ENCODE peak calls at places on chromosomes 4 and X, in five cellular contexts. X is A549, L is HepG2, K is GM12878, D is K562. F is an unnamed sample.

GRCh38 chr4:147793973-147794690 is 62.2 kb downstream of the ARHGAP10 start:
- DNase-seq in X (no peak), L (no peak), K (no peak), D (no peak), F (no peak)

GRCh38 chr4:3449574-3450534 is 8.1 kb downstream of the HGFAC start:
- DNase-seq in X (no peak), L (no peak), K (no peak), D (no peak), F (no peak)

GRCh38 chr4:20251796-20252655 is at the start of gene SLIT2:
- DNase-seq in X (peak; percentile 10), L (peak; percentile 47), K (no peak), D (peak; percentile 47), F (peak; percentile 68)

GRCh38 chr4:148730766-148731165 is 288.6 kb upstream of the NR3C2 start:
- DNase-seq in X (no peak), L (no peak), K (no peak), D (no peak), F (no peak)

GRCh38 chr4:42654606-42655005 is 2.3 kb downstream of the ATP8A1 start:
- DNase-seq in X (no peak), L (peak; percentile 6), K (no peak), D (no peak), F (peak; percentile 50)

GRCh38 chr4:145061325-145061920 is 36.6 kb downstream of the ANAPC10 start:
- DNase-seq in X (peak; percentile 57), L (peak; percentile 41), K (no peak), D (no peak), F (peak; percentile 67)

GRCh38 chr4:107931775-107932321 is 499 bp downstream of the CYP2U1 start:
- DNase-seq in X (no peak), L (no peak), K (no peak), D (no peak), F (no peak)

GRCh38 chr4:118968813-118969212 is 80.2 kb downstream of the SYNPO2 start:
- DNase-seq in X (no peak), L (no peak), K (no peak), D (no peak), F (no peak)

GRCh38 chr4:54281060-54281781 is 52.1 kb downstream of the PDGFRA start:
- DNase-seq in X (peak; percentile 20), L (no peak), K (no peak), D (no peak), F (peak; percentile 93)

GRCh38 chr4:5114911-5115310 is 63.6 kb downstream of the STK32B start:
- DNase-seq in X (peak; percentile 20), L (no peak), K (no peak), D (no peak), F (peak; percentile 58)

GRCh38 chrX:73768886-73769285 is 205.9 kb downstream of the CHIC1 start:
- DNase-seq in X (no peak), L (no peak), K (no peak), D (no peak), F (no peak)

GRCh38 chr4:167021545-167022155 is 212.6 kb downstream of the SPOCK3 start:
- DNase-seq in X (peak; percentile 62), L (peak; percentile 39), K (peak; percentile 30), D (peak; percentile 15), F (peak; percentile 51)

GRCh38 chr4:124277691-124278090 is 434.8 kb downstream of the ANKRD50 start:
- DNase-seq in X (no peak), L (no peak), K (no peak), D (no peak), F (no peak)

GRCh38 chr4:65393078-65393477 is 277.2 kb downstream of the EPHA5 start:
- DNase-seq in X (no peak), L (no peak), K (no peak), D (no peak), F (no peak)

GRCh38 chr4:6288342-6288741 is 18.7 kb downstream of the WFS1 start:
- DNase-seq in X (no peak), L (no peak), K (no peak), D (no peak), F (no peak)

GRCh38 chrX:41621236-41621651 is 67.5 kb upstream of the GPR34 start:
- DNase-seq in X (peak; percentile 73), L (no peak), K (no peak), D (peak; percentile 20), F (peak; percentile 62)

GRCh38 chr4:43547560-43547959 is 655.0 kb downstream of the GRXCR1 start:
- DNase-seq in X (no peak), L (no peak), K (no peak), D (no peak), F (no peak)

GRCh38 chrX:39293203-39293602 is 491.9 kb downstream of the MID1IP1 start:
- DNase-seq in X (no peak), L (no peak), K (no peak), D (no peak), F (no peak)

GRCh38 chr4:156971168-156971601 is 414 bp downstream of the PDGFC start:
- DNase-seq in X (no peak), L (no peak), K (no peak), D (no peak), F (no peak)

GRCh38 chr4:141375855-141376254 is 155.2 kb downstream of the ZNF330 start:
- DNase-seq in X (peak; percentile 87), L (peak; percentile 17), K (no peak), D (no peak), F (peak; percentile 93)

GRCh38 chrX:107628662-107629532 is 587 bp downstream of the PRPS1 start:
- DNase-seq in X (peak; percentile 50), L (peak; percentile 25), K (no peak), D (peak; percentile 33), F (peak; percentile 6)

GRCh38 chrX:41720125-41720780 is 3.7 kb upstream of the GPR82 start:
- DNase-seq in X (no peak), L (no peak), K (peak; percentile 51), D (no peak), F (peak; percentile 41)

GRCh38 chrX:40095588-40096394 is 2.0 kb downstream of the BCOR start:
- DNase-seq in X (no peak), L (no peak), K (no peak), D (no peak), F (no peak)

GRCh38 chr4:24974252-24974580 is 56.5 kb downstream of the LGI2 start:
- DNase-seq in X (no peak), L (no peak), K (no peak), D (no peak), F (no peak)

GRCh38 chrX:155071694-155072215 is 447 bp downstream of the BRCC3 start:
- DNase-seq in X (no peak), L (no peak), K (no peak), D (no peak), F (no peak)

GRCh38 chr4:123896446-123897071 is 500.0 kb downstream of the SPRY1 start:
- DNase-seq in X (no peak), L (no peak), K (no peak), D (no peak), F (no peak)

GRCh38 chr4:121377065-121377464 is 3.8 kb downstream of the QRFPR start:
- DNase-seq in X (no peak), L (no peak), K (no peak), D (no peak), F (no peak)

GRCh38 chr4:121380448-121381147 is at the start of gene QRFPR:
- DNase-seq in X (peak; percentile 10), L (no peak), K (no peak), D (no peak), F (no peak)

GRCh38 chr4:121379276-121379675 is 1.5 kb downstream of the QRFPR start:
- DNase-seq in X (no peak), L (no peak), K (no peak), D (no peak), F (no peak)

GRCh38 chr4:121376541-121376940 is 4.3 kb downstream of the QRFPR start:
- DNase-seq in X (no peak), L (no peak), K (no peak), D (no peak), F (no peak)

DNA sequence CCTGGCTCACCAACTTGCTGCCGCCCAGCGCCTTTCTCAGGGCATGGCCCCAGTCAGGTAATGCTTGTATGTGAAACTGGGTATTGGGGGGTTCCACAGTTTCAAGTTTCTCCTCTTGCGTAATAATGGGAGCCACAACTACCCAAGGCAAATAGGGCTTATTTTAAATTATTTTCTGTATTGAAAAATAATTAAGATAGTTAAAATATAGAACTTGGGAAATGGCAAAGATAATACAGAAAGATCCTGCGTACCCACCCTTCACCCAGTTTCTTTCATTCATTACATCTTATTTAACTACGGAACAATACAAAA is 287 bp upstream of the QRFPR start:
- DNase-seq in X (no peak), L (no peak), K (no peak), D (no peak), F (no peak)
- TF ChIP-seq CTCF in X (no peak), L (no peak), K (no peak), D (no peak), F (no peak)

GRCh38 chrX:1661048-1661921 is 46.4 kb downstream of the ASMT start:
- DNase-seq in X (peak; percentile 56), L (peak; percentile 13), K (peak; percentile 98), D (peak; percentile 11), F (no peak)
- TF ChIP-seq BHLHE40 in X (no peak), L (no peak), K (no peak), D (no peak), F (no peak)

GRCh38 chrX:69107747-69108410 is 57.4 kb downstream of the PJA1 start:
- DNase-seq in X (no peak), L (no peak), K (no peak), D (no peak), F (no peak)

GRCh38 chrX:69107231-69107739 is 58.0 kb downstream of the PJA1 start:
- DNase-seq in X (no peak), L (no peak), K (no peak), D (peak; percentile 72), F (no peak)

GRCh38 chrX:69113723-69114122 is 51.5 kb downstream of the PJA1 start:
- DNase-seq in X (no peak), L (no peak), K (no peak), D (no peak), F (no peak)

GRCh38 chrX:69109036-69109663 is 56.1 kb downstream of the PJA1 start:
- DNase-seq in X (no peak), L (no peak), K (no peak), D (no peak), F (no peak)

DNA sequence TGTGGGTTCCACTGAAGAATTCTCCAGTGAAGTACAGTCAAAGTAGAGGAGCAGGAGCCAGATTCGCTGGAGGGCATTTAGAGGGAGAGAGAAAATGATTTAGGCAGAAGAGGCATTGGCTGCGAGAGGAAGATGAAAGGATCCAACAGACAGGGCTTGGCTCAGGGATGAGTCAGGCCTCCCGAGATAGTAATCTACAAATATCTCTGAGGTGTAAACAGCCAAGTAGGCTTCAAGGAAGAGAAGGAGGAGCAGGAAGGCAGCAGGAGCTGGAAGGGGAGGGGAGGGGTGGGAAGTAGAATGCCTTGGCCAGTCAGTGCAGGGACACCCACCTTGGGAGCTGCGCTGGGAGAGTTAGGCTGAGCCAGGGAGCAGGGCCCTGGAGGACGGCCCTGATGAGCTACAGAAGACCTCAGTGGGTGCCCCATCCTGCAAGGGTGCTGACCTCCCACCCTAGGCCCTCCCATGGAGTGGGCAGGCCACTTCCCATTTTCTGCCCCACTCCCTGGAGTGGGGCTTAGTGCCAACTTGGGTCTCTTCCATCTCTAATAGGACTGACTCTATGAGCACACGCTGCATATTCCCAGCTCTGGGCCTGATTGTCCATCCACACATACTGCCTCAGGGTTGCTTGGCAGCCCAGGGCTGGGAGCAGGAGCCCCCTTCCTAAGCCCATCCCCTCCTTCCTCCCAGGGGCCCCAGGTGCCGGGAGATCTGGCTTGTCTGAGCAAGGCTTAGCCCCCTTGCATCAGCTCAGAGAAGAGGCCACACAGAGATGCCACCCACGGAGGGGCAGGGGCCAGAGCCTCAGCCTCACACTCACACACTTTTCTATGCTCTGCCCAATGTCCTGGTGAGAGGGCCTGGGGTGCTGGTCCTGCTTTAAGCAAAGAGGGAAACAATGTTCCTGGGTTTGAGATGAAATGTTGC is 55.3 kb downstream of the PJA1 start:
- DNase-seq in X (peak; percentile 84), L (no peak), K (no peak), D (peak; percentile 38), F (peak; percentile 73)
- TF ChIP-seq CTCF in X (no peak), L (no peak), K (no peak), D (no peak), F (no peak)

GRCh38 chr4:74624351-74625151 is 169.8 kb downstream of the BTC start:
- DNase-seq in X (peak; percentile 84), L (peak; percentile 85), K (no peak), D (no peak), F (peak; percentile 96)
- TF ChIP-seq BHLHE40 in X (no peak), L (no peak), K (no peak), D (no peak), F (peak; percentile 65)